ENCODE peak calls at places on chromosomes 5 and 9, in five cellular contexts. N is CD4-positive, CD25-positive, alpha-beta regulatory T cell; U is heart left ventricle; L is neural progenitor cell; S is endothelial cell of umbilical vein. W is an unnamed sample. For H3K4me1, the result is how much of the 10 kb centered on the place peaks cover.

GRCh38 chr5:115770466-115770865 is 46.0 kb downstream of the CDO1 start:
- DNase-seq in N (no peak), U (no peak), L (peak), S (no peak), W (no peak)

GRCh38 chr9:113567361-113568080 is 104.0 kb downstream of the RGS3 start:
- DNase-seq in N (no peak), U (no peak), L (no peak), S (no peak), W (no peak)

GRCh38 chr5:41788800-41789395 is 81.3 kb downstream of the OXCT1 start:
- DNase-seq in N (no peak), U (no peak), L (no peak), S (peak), W (no peak)

GRCh38 chr9:12916037-12916436 is 141.2 kb downstream of the LURAP1L start:
- DNase-seq in N (no peak), U (no peak), L (peak), S (no peak), W (no peak)

GRCh38 chr9:137757613-137758029 is 120.0 kb upstream of the CACNA1B start:
- DNase-seq in N (peak), U (no peak), L (no peak), S (no peak), W (no peak)

GRCh38 chr9:137833721-137834613 is 43.6 kb upstream of the CACNA1B start:
- DNase-seq in N (no peak), U (no peak), L (no peak), S (no peak), W (no peak)

GRCh38 chr5:73282923-73283322 is 109.9 kb downstream of the TMEM174 start:
- DNase-seq in N (no peak), U (no peak), L (no peak), S (no peak), W (no peak)

GRCh38 chr9:107861075-107861474 is 371.5 kb upstream of the KLF4 start:
- DNase-seq in N (no peak), U (no peak), L (no peak), S (no peak), W (no peak)

GRCh38 chr9:8329561-8330283 is 530.1 kb upstream of the DMAC1 start:
- DNase-seq in N (no peak), U (no peak), L (no peak), S (no peak), W (no peak)

GRCh38 chr5:38845555-38846378 is at the start of gene OSMR:
- DNase-seq in N (no peak), U (peak), L (peak), S (peak), W (no peak)

GRCh38 chr5:14171621-14172020 is 28.5 kb downstream of the TRIO start:
- DNase-seq in N (no peak), U (no peak), L (no peak), S (no peak), W (no peak)

GRCh38 chr5:159704160-159704559 is 212.1 kb upstream of the ADRA1B start:
- DNase-seq in N (no peak), U (no peak), L (no peak), S (no peak), W (no peak)

GRCh38 chr5:161530700-161531099 is 15.8 kb downstream of the GABRB2 start:
- DNase-seq in N (no peak), U (no peak), L (peak), S (no peak), W (no peak)

GRCh38 chr9:105425817-105426433 is 21.9 kb upstream of the FSD1L start:
- DNase-seq in N (no peak), U (no peak), L (no peak), S (peak), W (no peak)

GRCh38 chr9:16207161-16207560 is 654.3 kb downstream of the CCDC171 start:
- DNase-seq in N (no peak), U (no peak), L (peak), S (peak), W (no peak)

GRCh38 chr9:70259512-70259802 is 679 bp downstream of the SMC5 start:
- DNase-seq in N (no peak), U (no peak), L (peak), S (no peak), W (no peak)

GRCh38 chr5:147906326-147907095 is at the start of gene C5orf46:
- DNase-seq in N (no peak), U (no peak), L (no peak), S (no peak), W (no peak)

DNA sequence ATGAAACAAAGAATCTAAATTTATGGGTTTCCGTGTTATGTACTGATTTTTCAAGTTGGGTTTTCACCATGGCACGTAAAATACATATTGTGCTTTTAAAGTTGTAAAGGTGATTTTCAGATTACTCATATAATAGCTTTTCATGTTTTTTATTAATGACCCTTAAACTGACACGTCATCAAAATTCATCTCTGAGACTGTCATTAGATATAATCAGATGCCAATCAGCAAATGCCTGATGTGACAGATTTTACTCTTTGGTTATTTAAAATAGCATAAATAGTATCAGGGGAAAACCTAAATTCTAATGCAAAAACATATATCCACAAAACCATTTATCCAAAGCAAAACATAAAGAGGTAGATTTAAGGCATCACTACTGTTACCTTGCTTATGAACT is 11.0 kb downstream of the RFX3 start:
- DNase-seq in N (no peak), U (no peak), L (no peak), S (no peak), W (no peak)
- H3K4me1 ChIP-seq in N (under half), U (under half), L (under half), S (under half), W (under half)

DNA sequence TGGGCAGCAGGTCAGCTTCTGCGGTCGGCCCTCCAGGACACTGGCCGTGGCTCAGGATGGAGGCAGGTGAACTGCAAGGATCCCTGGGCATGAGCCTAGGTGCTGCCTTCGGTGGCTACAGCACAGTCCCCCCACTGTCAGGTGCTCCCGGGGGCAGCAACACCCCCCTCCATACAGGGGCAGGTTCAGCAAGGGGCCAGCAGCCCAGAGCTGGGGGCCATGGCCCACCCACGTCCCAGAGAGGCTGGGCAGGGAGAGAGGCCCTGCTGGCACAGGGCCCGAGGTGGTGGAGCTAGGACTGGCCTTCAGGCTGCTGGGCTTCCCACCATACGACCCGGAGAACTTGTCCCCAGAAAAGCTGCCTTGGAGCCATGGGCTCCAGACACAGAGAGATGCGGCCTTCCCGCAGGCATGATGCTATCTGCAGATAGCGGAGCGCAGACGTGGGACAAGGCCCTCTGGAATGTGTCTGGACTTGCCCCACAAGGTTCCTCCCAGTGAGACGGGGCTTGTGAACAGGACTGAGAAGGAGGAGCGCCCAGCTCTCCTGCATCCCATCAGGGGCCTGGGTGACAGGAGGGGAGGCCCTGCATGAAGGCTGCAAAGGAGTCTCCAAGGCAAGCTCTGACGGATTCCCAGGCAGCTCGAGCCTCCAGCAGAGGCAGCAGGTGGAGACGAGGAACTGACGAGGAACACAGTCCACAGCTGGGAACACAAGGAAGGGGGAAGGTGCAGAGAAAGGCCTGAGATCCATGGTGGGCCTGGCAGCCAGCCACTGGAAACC is 111.1 kb downstream of the VAV2 start:
- DNase-seq in N (no peak), U (no peak), L (no peak), S (no peak), W (no peak)
- H3K27ac ChIP-seq in N (no peak), U (no peak), L (no peak), S (no peak), W (no peak)

GRCh38 chr9:136339958-136340310 is 12.6 kb downstream of the GPSM1 start:
- DNase-seq in N (no peak), U (no peak), L (no peak), S (no peak), W (no peak)
- H3K4me1 ChIP-seq in N (under half), U (under half), L (under half), S (under half), W (under half)

GRCh38 chr5:67793966-67794365 is 421.6 kb upstream of the PIK3R1 start:
- DNase-seq in N (no peak), U (no peak), L (no peak), S (no peak), W (no peak)
- H3K27ac ChIP-seq in N (no peak), U (no peak), L (no peak), S (no peak), W (no peak)

DNA sequence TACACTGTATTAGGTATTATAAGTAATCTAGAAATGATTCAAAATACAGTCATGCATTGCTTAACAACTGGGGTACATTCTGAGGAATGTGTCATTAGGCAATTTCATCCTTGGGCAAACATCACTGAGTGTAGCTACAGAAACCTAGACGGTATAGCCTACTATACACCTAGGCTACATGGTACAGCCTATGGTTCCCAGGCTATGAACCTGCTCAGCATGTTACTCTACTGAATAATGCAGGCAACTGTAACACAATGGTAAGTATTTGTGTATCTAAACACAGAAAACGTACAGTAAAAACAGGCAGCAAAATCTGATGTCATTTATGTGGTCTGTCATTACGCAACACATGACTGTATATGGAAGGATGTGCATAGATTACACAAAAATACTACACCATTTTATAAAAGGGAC is 96.8 kb downstream of the RAPGEF6 start:
- DNase-seq in N (no peak), U (no peak), L (no peak), S (no peak), W (no peak)
- H3K4me1 ChIP-seq in N (half or more), U (under half), L (under half), S (under half), W (half or more)

DNA sequence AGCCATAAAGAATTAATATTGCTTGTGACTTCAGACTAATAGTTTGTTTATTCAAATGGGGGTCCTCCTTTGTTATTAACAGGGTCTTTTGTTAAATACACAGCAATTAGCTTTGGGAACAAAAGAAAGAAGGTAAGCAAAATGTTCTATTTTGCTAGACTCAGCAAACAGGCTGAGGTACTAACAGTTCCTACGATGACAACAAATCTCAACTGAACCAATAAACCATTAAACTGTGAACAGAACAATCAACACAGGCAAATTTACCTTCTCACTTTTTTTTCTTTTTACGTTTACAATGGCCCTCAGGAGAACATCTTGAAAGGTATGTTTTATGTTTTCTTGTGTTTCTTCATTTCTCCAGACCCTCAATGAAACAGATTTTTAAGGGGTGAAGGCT is 207.2 kb downstream of the NFIB start:
- DNase-seq in N (no peak), U (no peak), L (no peak), S (no peak), W (no peak)
- H3K27ac ChIP-seq in N (no peak), U (no peak), L (no peak), S (no peak), W (no peak)

GRCh38 chr5:66057239-66057638 is 86.9 kb upstream of the SREK1 start:
- DNase-seq in N (no peak), U (no peak), L (no peak), S (no peak), W (no peak)
- H3K4me1 ChIP-seq in N (under half), U (under half), L (under half), S (under half), W (under half)

GRCh38 chr5:140989254-140989653 is 23.0 kb downstream of the PCDHAC2 start:
- DNase-seq in N (no peak), U (no peak), L (no peak), S (no peak), W (no peak)
- H3K27ac ChIP-seq in N (no peak), U (no peak), L (no peak), S (no peak), W (no peak)

GRCh38 chr9:38068866-38069628 is at the start of gene SHB:
- DNase-seq in N (peak), U (peak), L (peak), S (peak), W (peak)

GRCh38 chr9:38068616-38068865 is 486 bp downstream of the SHB start:
- DNase-seq in N (peak), U (no peak), L (no peak), S (peak), W (peak)

GRCh38 chr9:38067611-38067891 is 1.5 kb downstream of the SHB start:
- DNase-seq in N (no peak), U (peak), L (peak), S (no peak), W (no peak)

GRCh38 chr9:38066907-38067610 is 2.0 kb downstream of the SHB start:
- DNase-seq in N (peak), U (peak), L (peak), S (peak), W (no peak)

GRCh38 chr9:38067892-38068615 is 973 bp downstream of the SHB start:
- DNase-seq in N (no peak), U (no peak), L (peak), S (no peak), W (no peak)
- H3K4me1 ChIP-seq in N (under half), U (under half), L (under half), S (under half), W (under half)

GRCh38 chr9:133889498-133890301 is 102.4 kb downstream of the VAV2 start:
- DNase-seq in N (no peak), U (no peak), L (no peak), S (no peak), W (no peak)
- H3K27ac ChIP-seq in N (no peak), U (no peak), L (peak), S (no peak), W (no peak)

W was measured in CD8-positive, alpha-beta T cell.